ENCODE peak calls at places on chromosome 19, in nine cellular contexts. E, V, P, J, N, Y, S, Q and L are unnamed samples.

GRCh38 chr19:50569023-50569697 is 925 bp upstream of the LRRC4B start:
- DNase-seq in E (no peak), S (no peak), J (no peak), P (no peak), Y (no peak), V (no peak), Q (no peak), N (no peak), L (no peak)

GRCh38 chr19:5561559-5561958 is 6.2 kb downstream of the TINCR start:
- DNase-seq in N (no peak), V (no peak), P (no peak), J (no peak), S (no peak), Y (no peak), Q (no peak), E (no peak), L (no peak)

GRCh38 chr19:8242212-8242821 is 33.1 kb downstream of the CERS4 start:
- DNase-seq in Y (no peak), V (no peak), J (no peak), E (no peak), P (no peak), Q (no peak), N (no peak), S (no peak), L (no peak)

GRCh38 chr19:34428549-34429285 is 536 bp downstream of the UBA2 start:
- DNase-seq in E (peak), P (peak), N (peak), S (peak), Y (no peak), J (peak), V (peak), Q (no peak), L (no peak)

GRCh38 chr19:42516771-42517170 is 11.5 kb downstream of the CEACAM1 start:
- DNase-seq in N (no peak), J (no peak), E (no peak), S (no peak), Q (no peak), P (no peak), V (no peak), Y (no peak), L (no peak)

GRCh38 chr19:34639491-34640085 is 37.4 kb downstream of the SCGB2B2 start:
- DNase-seq in Q (peak), S (peak), P (peak), V (no peak), E (no peak), N (peak), J (peak), Y (no peak), L (peak)

GRCh38 chr19:51808333-51808986 is 13.5 kb downstream of the FPR3 start:
- DNase-seq in P (no peak), V (no peak), E (no peak), Y (no peak), N (no peak), J (no peak), Q (no peak), S (no peak), L (no peak)

GRCh38 chr19:55526216-55527196 is 10.4 kb downstream of the SBK2 start:
- DNase-seq in V (peak), J (no peak), Q (no peak), E (peak), P (no peak), Y (no peak), N (peak), S (no peak), L (no peak)

GRCh38 chr19:9913237-9914000 is 22.9 kb downstream of the OLFM2 start:
- DNase-seq in J (no peak), P (no peak), E (no peak), V (no peak), S (no peak), N (no peak), Y (no peak), Q (no peak), L (no peak)

GRCh38 chr19:51687791-51688664 is 5.1 kb upstream of the SPACA6 start:
- DNase-seq in P (no peak), N (peak), Y (peak), V (no peak), J (no peak), S (no peak), Q (no peak), E (peak), L (no peak)

GRCh38 chr19:53102701-53103140 is 501 bp downstream of the ZNF160 start:
- DNase-seq in N (peak), E (peak), J (peak), Y (no peak), Q (no peak), P (peak), S (no peak), V (no peak), L (no peak)

GRCh38 chr19:7386308-7386707 is 37.6 kb downstream of the ARHGEF18 start:
- DNase-seq in N (no peak), E (no peak), Y (no peak), Q (no peak), V (no peak), J (no peak), S (no peak), P (peak), L (no peak)

GRCh38 chr19:15331419-15332310 is 674 bp downstream of the BRD4 start:
- DNase-seq in P (peak), S (peak), Y (no peak), E (peak), N (no peak), V (peak), J (peak), Q (no peak), L (no peak)

GRCh38 chr19:38239816-38240215 is 15.8 kb upstream of the DPF1 start:
- DNase-seq in J (no peak), Y (no peak), E (no peak), P (no peak), N (no peak), S (no peak), Q (no peak), V (no peak), L (no peak)

GRCh38 chr19:7916137-7916907 is 1.7 kb downstream of the TGFBR3L start:
- DNase-seq in J (peak), N (no peak), Q (no peak), S (peak), P (peak), Y (no peak), E (no peak), V (peak), L (no peak)

GRCh38 chr19:41691268-41691970 is 3.3 kb upstream of the CEACAM7 start:
- DNase-seq in N (no peak), V (peak), P (peak), E (no peak), Y (no peak), J (no peak), Q (no peak), S (peak), L (no peak)

GRCh38 chr19:49987159-49987698 is 26.3 kb upstream of the SIGLEC11 start:
- DNase-seq in N (peak), S (peak), Q (peak), Y (peak), E (peak), J (peak), P (peak), V (peak), L (no peak)

GRCh38 chr19:13872695-13873389 is 4.1 kb upstream of the NANOS3 start:
- DNase-seq in J (peak), N (no peak), P (no peak), E (peak), Y (no peak), S (no peak), Q (no peak), V (peak), L (no peak)

GRCh38 chr19:39126593-39127187 is 1.1 kb downstream of the PAK4 start:
- DNase-seq in S (no peak), J (no peak), E (no peak), Q (no peak), V (peak), P (no peak), N (no peak), Y (no peak), L (no peak)

GRCh38 chr19:49362048-49362925 is at the start of gene TEAD2:
- DNase-seq in J (no peak), Y (peak), Q (no peak), S (no peak), E (peak), V (peak), P (no peak), N (peak), L (no peak)

GRCh38 chr19:44680536-44680935 is 9.3 kb downstream of the CEACAM19 start:
- DNase-seq in N (no peak), P (no peak), J (no peak), V (no peak), Y (no peak), E (no peak), S (no peak), Q (no peak), L (no peak)

GRCh38 chr19:34505321-34506025 is 23.9 kb downstream of the WTIP start:
- DNase-seq in Y (no peak), V (no peak), P (no peak), J (no peak), N (no peak), Q (no peak), E (no peak), S (no peak), L (no peak)

GRCh38 chr19:55225415-55225958 is 3.1 kb downstream of the TMEM86B start:
- DNase-seq in J (no peak), S (no peak), Q (no peak), P (no peak), Y (no peak), E (no peak), V (no peak), N (no peak), L (no peak)

GRCh38 chr19:14401468-14401867 is 17.7 kb downstream of the DDX39A start:
- DNase-seq in S (no peak), V (no peak), J (no peak), E (no peak), Q (no peak), N (no peak), P (no peak), Y (no peak), L (no peak)

GRCh38 chr19:10251792-10252694 is at the start of gene MRPL4:
- DNase-seq in Q (peak), J (peak), P (peak), V (peak), Y (peak), S (peak), E (peak), N (peak), L (peak)

GRCh38 chr19:12202250-12202649 is 39.4 kb downstream of the ZNF136 start:
- DNase-seq in P (no peak), E (peak), Y (no peak), Q (no peak), J (peak), S (no peak), V (peak), N (no peak), L (no peak)

GRCh38 chr19:31177230-31177629 is 172.0 kb downstream of the TSHZ3 start:
- DNase-seq in Q (no peak), Y (no peak), P (no peak), S (no peak), J (no peak), N (no peak), E (no peak), V (no peak), L (no peak)

GRCh38 chr19:36377541-36378178 is 1.3 kb downstream of the ZFP14 start:
- DNase-seq in V (no peak), J (no peak), Y (no peak), Q (no peak), P (no peak), N (no peak), E (no peak), S (no peak), L (no peak)

GRCh38 chr19:10224337-10224736 is 6.8 kb downstream of the S1PR2 start:
- DNase-seq in Q (no peak), P (no peak), N (no peak), J (no peak), S (no peak), E (peak), V (no peak), Y (no peak), L (no peak)

GRCh38 chr19:14577885-14578427 is 4.9 kb upstream of the CLEC17A start:
- DNase-seq in S (no peak), Y (no peak), P (peak), N (no peak), V (no peak), Q (no peak), J (no peak), E (no peak), L (peak)

DNA sequence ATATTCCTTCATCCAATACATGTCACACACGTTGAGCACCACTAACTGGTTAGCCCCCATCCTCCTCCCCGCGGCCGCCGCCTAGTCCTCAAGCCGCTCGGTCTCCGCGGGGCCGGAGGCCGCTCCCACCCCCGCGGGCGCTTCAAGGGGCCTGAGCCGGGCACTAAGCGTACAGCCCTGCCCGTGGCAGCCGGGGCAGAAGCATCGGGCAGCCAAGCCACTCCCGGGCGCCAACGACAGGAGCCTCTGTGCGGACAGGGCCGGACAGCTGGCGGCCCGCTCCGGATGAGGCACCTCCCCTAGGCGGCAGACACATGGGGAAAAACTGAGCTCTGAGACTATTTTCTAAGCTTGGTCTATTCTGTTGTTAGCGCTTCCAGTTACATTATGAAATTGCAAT is 2.8 kb upstream of the ZNF543 start:
- DNase-seq in E (peak), P (no peak), Y (no peak), J (no peak), N (no peak), Q (no peak), V (no peak), S (no peak), L (no peak)
- H3K4me3 ChIP-seq in E (peak), P (no peak), Y (no peak), J (no peak), N (peak), Q (peak), V (no peak), S (no peak), L (no peak)

GRCh38 chr19:33236696-33237390 is 11.2 kb upstream of the SLC7A10 start:
- DNase-seq in J (no peak), N (no peak), Y (no peak), E (no peak), Q (no peak), S (no peak), P (no peak), V (no peak), L (no peak)

GRCh38 chr19:33235996-33236350 is 10.3 kb upstream of the SLC7A10 start:
- DNase-seq in Y (no peak), S (no peak), V (no peak), P (no peak), N (no peak), J (no peak), Q (no peak), E (no peak), L (no peak)

GRCh38 chr19:33234092-33234491 is 8.4 kb upstream of the SLC7A10 start:
- DNase-seq in E (no peak), V (no peak), S (no peak), P (no peak), N (no peak), Y (no peak), J (no peak), Q (no peak), L (no peak)

GRCh38 chr19:33234736-33235135 is 9.1 kb upstream of the SLC7A10 start:
- DNase-seq in S (no peak), J (no peak), Q (no peak), P (no peak), N (no peak), V (no peak), E (no peak), Y (no peak), L (no peak)

GRCh38 chr19:33235269-33235995 is 9.8 kb upstream of the SLC7A10 start:
- DNase-seq in S (peak), J (peak), N (peak), P (peak), Q (peak), V (peak), E (peak), Y (peak), L (peak)
- TF ChIP-seq CTCF in S (peak), J (peak), N (peak), P (peak), Q (peak), V (peak), E (peak), Y (peak), L (peak)

DNA sequence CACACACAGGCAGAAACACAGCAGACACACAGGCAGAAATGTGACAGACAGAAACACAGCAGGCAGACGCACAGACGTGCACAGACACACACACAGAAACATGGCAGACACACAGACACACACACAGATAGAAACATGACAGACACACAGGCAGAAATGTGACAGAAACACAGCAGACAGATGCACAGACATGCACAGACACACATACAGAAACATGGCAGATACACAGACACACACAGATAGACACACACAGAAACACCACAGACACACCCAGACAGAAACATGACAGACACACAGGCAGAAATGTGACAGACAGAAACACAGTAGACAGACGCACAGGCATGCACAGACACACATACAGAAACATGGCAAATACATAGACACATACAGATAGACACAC is 1.3 kb downstream of the TBXA2R start:
- DNase-seq in N (no peak), Y (no peak), J (no peak), Q (no peak), P (no peak), V (no peak), S (no peak), E (no peak), L (no peak)
- H3K4me3 ChIP-seq in N (no peak), Y (no peak), J (peak), Q (no peak), P (no peak), V (no peak), S (no peak), E (peak), L (no peak)

GRCh38 chr19:32519023-32519422 is 62.0 kb upstream of the PDCD5 start:
- DNase-seq in N (no peak), P (peak), Y (no peak), S (peak), Q (no peak), V (no peak), J (no peak), E (no peak), L (no peak)
- TF ChIP-seq CTCF in N (no peak), P (no peak), Y (no peak), S (no peak), Q (no peak), V (no peak), J (no peak), E (no peak), L (no peak)

GRCh38 chr19:18763674-18764590 is 27.2 kb downstream of the COMP start:
- DNase-seq in N (peak), Q (no peak), V (no peak), J (no peak), P (no peak), E (no peak), S (no peak), Y (no peak), L (no peak)

GRCh38 chr19:18761531-18762110 is 29.5 kb downstream of the COMP start:
- DNase-seq in Q (no peak), P (no peak), S (no peak), V (no peak), E (no peak), N (no peak), Y (no peak), J (no peak), L (no peak)

GRCh38 chr19:18760440-18761383 is 30.4 kb downstream of the COMP start:
- DNase-seq in V (no peak), N (no peak), Q (no peak), Y (no peak), E (no peak), S (no peak), J (no peak), P (no peak), L (no peak)

GRCh38 chr19:18764591-18765051 is 26.5 kb downstream of the COMP start:
- DNase-seq in S (no peak), N (no peak), V (no peak), Q (no peak), J (no peak), P (no peak), E (no peak), Y (no peak), L (no peak)

DNA sequence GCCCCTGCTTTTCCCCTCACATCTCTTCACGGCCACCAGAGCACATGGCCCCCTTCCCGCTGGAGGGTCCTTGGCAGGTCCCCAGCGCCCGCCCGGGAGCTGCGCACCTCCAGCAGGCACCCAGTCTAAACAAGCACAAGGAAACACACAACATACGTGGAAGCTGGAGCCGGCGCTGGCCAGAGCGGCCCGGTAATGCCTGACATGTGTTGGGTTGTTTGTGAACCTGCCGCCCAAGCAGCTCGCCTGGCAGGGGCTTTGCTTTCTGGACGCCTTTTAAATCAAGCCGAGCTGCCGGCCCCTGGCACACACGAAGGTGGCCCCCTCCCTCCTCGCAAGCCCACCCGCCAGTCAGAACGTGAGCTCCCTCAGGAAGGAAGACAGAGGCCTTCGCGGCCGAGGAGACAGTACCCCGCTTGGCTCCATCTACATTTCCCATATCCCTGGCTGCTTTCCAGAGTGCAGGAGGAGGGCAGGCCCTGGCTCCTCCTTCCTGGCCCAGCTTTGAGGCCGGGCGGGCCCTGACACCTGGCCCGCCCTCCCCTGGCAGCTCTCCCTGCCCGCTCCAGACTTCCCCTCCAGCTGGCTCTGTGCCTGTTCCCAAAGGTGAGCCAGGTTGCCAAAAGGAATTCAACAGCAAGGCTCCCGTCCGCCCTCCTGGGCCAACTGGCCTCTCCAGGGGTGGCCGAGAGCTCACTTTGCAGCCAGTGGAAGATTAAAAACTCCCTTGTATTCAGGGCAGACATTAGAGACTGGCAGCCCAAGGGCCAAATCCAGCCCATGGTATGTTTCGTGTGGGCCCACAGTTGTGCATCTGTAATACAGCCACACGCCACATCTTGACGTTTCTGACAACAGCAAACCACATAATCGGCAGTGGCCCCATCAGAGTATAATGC is 28.7 kb downstream of the COMP start:
- DNase-seq in N (no peak), J (no peak), Q (no peak), S (no peak), V (peak), E (peak), Y (peak), P (no peak), L (no peak)
- H3K4me3 ChIP-seq in N (no peak), J (no peak), Q (no peak), S (no peak), V (no peak), E (peak), Y (no peak), P (no peak), L (no peak)

DNA sequence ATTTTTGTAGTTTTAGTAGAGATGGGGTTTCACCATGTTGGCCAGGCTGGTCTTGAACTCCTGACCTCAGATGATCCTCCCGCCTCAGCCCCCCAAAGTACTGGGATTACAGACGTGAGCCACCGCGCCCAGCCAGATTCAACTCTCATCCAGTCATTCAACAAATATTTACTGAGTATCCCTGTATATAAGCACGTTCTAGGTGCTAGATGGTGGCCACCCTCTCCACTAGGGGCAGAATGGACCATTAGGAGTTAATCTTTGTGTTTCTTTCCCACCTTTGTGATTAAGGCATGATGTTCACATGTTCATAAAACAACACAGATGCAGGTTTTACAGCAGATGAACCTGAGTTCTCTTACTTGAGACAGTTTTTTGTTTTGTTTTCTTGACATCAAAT is 7.3 kb downstream of the SHKBP1 start:
- DNase-seq in Y (no peak), V (no peak), Q (no peak), P (no peak), N (no peak), E (no peak), S (no peak), J (no peak), L (no peak)
- TF ChIP-seq CTCF in Y (no peak), V (no peak), Q (peak), P (peak), N (peak), E (no peak), S (no peak), J (no peak), L (peak)